ENCODE peak calls at places on chromosome 22, in six cellular contexts. N, M, A, T, D and L are unnamed samples.

GRCh38 chr22:24845036-24845918 is 39.3 kb downstream of the SGSM1 start:
- DNase-seq in T (no peak), D (no peak), M (no peak), A (no peak), N (no peak), L (no peak)

GRCh38 chr22:24432059-24432853 is 4.9 kb downstream of the ADORA2A start:
- DNase-seq in D (no peak), A (no peak), M (no peak), T (no peak), N (no peak), L (peak; percentile 22)

GRCh38 chr22:28296452-28296851 is 377.4 kb upstream of the PITPNB start:
- DNase-seq in A (no peak), N (no peak), D (no peak), M (no peak), T (no peak), L (no peak)

GRCh38 chr22:46293591-46294260 is 2.9 kb upstream of the GTSE1 start:
- DNase-seq in N (no peak), M (no peak), A (no peak), T (no peak), D (no peak), L (peak; percentile 38)

GRCh38 chr22:42933783-42934144 is 76.7 kb upstream of the ARFGAP3 start:
- DNase-seq in D (no peak), A (no peak), M (no peak), N (no peak), T (no peak), L (no peak)

GRCh38 chr22:29944339-29944738 is 61.4 kb downstream of the MTMR3 start:
- DNase-seq in M (no peak), A (no peak), T (no peak), N (no peak), D (no peak), L (no peak)

GRCh38 chr22:23829845-23830372 is 8.9 kb downstream of the DERL3 start:
- DNase-seq in D (no peak), M (no peak), N (no peak), A (no peak), T (no peak), L (no peak)

GRCh38 chr22:47123827-47124442 is 361.5 kb downstream of the TBC1D22A start:
- DNase-seq in M (no peak), D (no peak), N (no peak), T (no peak), A (no peak), L (no peak)

GRCh38 chr22:22827187-22827948 is 60.2 kb upstream of the IGLL5 start:
- DNase-seq in M (no peak), T (no peak), N (no peak), D (no peak), A (no peak), L (no peak)

GRCh38 chr22:18983120-18983651 is 47.1 kb upstream of the PRODH start:
- DNase-seq in N (no peak), T (no peak), A (no peak), M (no peak), D (no peak), L (no peak)